ENCODE peak calls at places on chromosomes 2 and 18, in ten cellular contexts. Y is NB4; N is HTR-8/SVneo; U is choroid plexus epithelial cell; W is nucleus accumbens; L is NCI-H1417; M is left colon; K is posterior cingulate gyrus; G is stimulated activated naive CD8-positive, alpha-beta T cell treated with anti-CD3 and anti-CD28 coated beads, Interleukin-15, amount 100 ng/mL, for 72 hours; E is COR-L47. Z is an unnamed sample.

GRCh38 chr2:70181363-70181956 is 9.4 kb downstream of the C2orf42 start:
- DNase-seq in Y (peak; percentile 96), N (no peak), U (no peak), W (no peak), L (no peak), M (no peak), K (no peak), G (no peak), E (no peak), Z (no peak)

GRCh38 chr2:190817082-190817481 is 63.5 kb upstream of the GLS start:
- DNase-seq in Y (no peak), N (no peak), U (no peak), W (no peak), L (no peak), M (no peak), K (no peak), G (no peak), E (no peak), Z (no peak)

GRCh38 chr2:15134957-15135356 is 426.2 kb downstream of the NBAS start:
- DNase-seq in Y (no peak), N (no peak), U (no peak), W (no peak), L (no peak), M (no peak), K (no peak), G (no peak), E (no peak), Z (no peak)

GRCh38 chr2:91477731-91478672 is 2786.5 kb downstream of the RPIA start:
- DNase-seq in Y (peak; percentile 28), N (no peak), U (no peak), W (no peak), L (no peak), M (no peak), K (peak; percentile 80), G (no peak), E (no peak), Z (peak; percentile 10)

GRCh38 chr18:61859118-61859517 is 33.7 kb downstream of the RNF152 start:
- DNase-seq in Y (no peak), N (no peak), U (no peak), W (no peak), L (no peak), M (no peak), K (no peak), G (no peak), E (no peak), Z (no peak)

GRCh38 chr2:117980783-117981676 is 32.8 kb downstream of the CCDC93 start:
- DNase-seq in Y (peak; percentile 29), N (no peak), U (peak; percentile 94), W (no peak), L (no peak), M (no peak), K (no peak), G (no peak), E (no peak), Z (no peak)

GRCh38 chr18:48228841-48229240 is 180.3 kb downstream of the ZBTB7C start:
- DNase-seq in Y (no peak), N (no peak), U (no peak), W (no peak), L (no peak), M (no peak), K (no peak), G (no peak), E (no peak), Z (no peak)

GRCh38 chr2:10493636-10494281 is 45.6 kb upstream of the ODC1 start:
- DNase-seq in Y (peak; percentile 98), N (peak; percentile 88), U (peak; percentile 86), W (no peak), L (no peak), M (peak; percentile 85), K (no peak), G (peak; percentile 83), E (no peak), Z (no peak)

GRCh38 chr18:76977108-76977621 is 154.8 kb downstream of the ZNF236 start:
- DNase-seq in Y (no peak), N (no peak), U (no peak), W (no peak), L (no peak), M (peak; percentile 77), K (no peak), G (no peak), E (peak; percentile 87), Z (no peak)

GRCh38 chr2:238313289-238313990 is 6.9 kb upstream of the TRAF3IP1 start:
- DNase-seq in Y (no peak), N (no peak), U (no peak), W (no peak), L (no peak), M (no peak), K (no peak), G (peak; percentile 41), E (no peak), Z (no peak)

GRCh38 chr2:139891636-139892035 is 1111.4 kb upstream of the NXPH2 start:
- DNase-seq in Y (no peak), N (no peak), U (no peak), W (no peak), L (no peak), M (no peak), K (no peak), G (no peak), E (no peak), Z (no peak)

GRCh38 chr18:79448621-79449020 is 52.9 kb downstream of the NFATC1 start:
- DNase-seq in Y (no peak), N (no peak), U (no peak), W (no peak), L (no peak), M (no peak), K (no peak), G (no peak), E (no peak), Z (no peak)

GRCh38 chr2:162244559-162245031 is 1.4 kb upstream of the FAP start:
- DNase-seq in Y (no peak), N (peak; percentile 39), U (peak; percentile 90), W (no peak), L (no peak), M (no peak), K (no peak), G (no peak), E (no peak), Z (no peak)

GRCh38 chr18:48139427-48140347 is 209.2 kb upstream of the SMAD2 start:
- DNase-seq in Y (no peak), N (no peak), U (peak; percentile 7), W (no peak), L (peak; percentile 92), M (peak; percentile 96), K (no peak), G (no peak), E (peak; percentile 100), Z (no peak)

GRCh38 chr18:74005320-74006110 is 142.1 kb downstream of the FBXO15 start:
- DNase-seq in Y (no peak), N (no peak), U (no peak), W (no peak), L (no peak), M (no peak), K (no peak), G (no peak), E (no peak), Z (no peak)

GRCh38 chr2:109331864-109332848 is 203.2 kb downstream of the SH3RF3 start:
- DNase-seq in Y (peak; percentile 94), N (peak; percentile 89), U (peak; percentile 82), W (peak; percentile 73), L (peak; percentile 5), M (peak; percentile 63), K (peak; percentile 95), G (peak; percentile 15), E (peak; percentile 44), Z (no peak)

GRCh38 chr18:44323125-44323524 is 357.6 kb upstream of the SETBP1 start:
- DNase-seq in Y (no peak), N (no peak), U (no peak), W (no peak), L (no peak), M (no peak), K (no peak), G (no peak), E (no peak), Z (no peak)

GRCh38 chr18:75041586-75041985 is 167.4 kb downstream of the PTGR3 start:
- DNase-seq in Y (peak; percentile 13), N (peak; percentile 8), U (peak; percentile 61), W (no peak), L (no peak), M (no peak), K (no peak), G (no peak), E (peak; percentile 58), Z (no peak)

GRCh38 chr18:32730620-32731021 is 42.2 kb downstream of the KLHL14 start:
- DNase-seq in Y (no peak), N (no peak), U (peak; percentile 32), W (no peak), L (peak; percentile 80), M (no peak), K (no peak), G (no peak), E (peak; percentile 70), Z (no peak)

GRCh38 chr2:108560241-108560811 is 26.1 kb downstream of the LIMS1 start:
- DNase-seq in Y (no peak), N (no peak), U (no peak), W (no peak), L (no peak), M (no peak), K (no peak), G (no peak), E (no peak), Z (no peak)

Z was measured in cerebellum.